ENCODE peak calls at places on chromosomes 12 and 14, in four cellular contexts. One of them, this sample, is unnamed.

GRCh38 chr14:101876539-101876938 is 87.8 kb upstream of the DYNC1H1 start:
- DNase-seq in AG04449: no peak
- DNase-seq in HCT116: no peak
- DNase-seq in dorsolateral prefrontal cortex: no peak
- DNase-seq in this sample: no peak

GRCh38 chr12:107131832-107132616 is 38.7 kb upstream of the CRY1 start:
- DNase-seq in dorsolateral prefrontal cortex: peak
- DNase-seq in HCT116: peak
- DNase-seq in AG04449: peak
- DNase-seq in this sample: peak

GRCh38 chr12:77049767-77050353 is 15.5 kb downstream of the E2F7 start:
- DNase-seq in AG04449: no peak
- DNase-seq in HCT116: peak
- DNase-seq in dorsolateral prefrontal cortex: no peak
- DNase-seq in this sample: no peak

GRCh38 chr12:104699489-104700194 is 242.9 kb downstream of the CHST11 start:
- DNase-seq in HCT116: no peak
- DNase-seq in dorsolateral prefrontal cortex: no peak
- DNase-seq in AG04449: no peak
- DNase-seq in this sample: no peak

GRCh38 chr14:24858052-24858451 is 191.9 kb downstream of the STXBP6 start:
- DNase-seq in HCT116: no peak
- DNase-seq in dorsolateral prefrontal cortex: no peak
- DNase-seq in AG04449: no peak
- DNase-seq in this sample: no peak

GRCh38 chr12:72313757-72314270 is 41.6 kb downstream of the TRHDE start:
- DNase-seq in HCT116: no peak
- DNase-seq in AG04449: no peak
- DNase-seq in dorsolateral prefrontal cortex: no peak
- DNase-seq in this sample: no peak

GRCh38 chr12:4736048-4736447 is 15.8 kb downstream of the GALNT8 start:
- DNase-seq in AG04449: no peak
- DNase-seq in dorsolateral prefrontal cortex: no peak
- DNase-seq in HCT116: no peak
- DNase-seq in this sample: no peak

GRCh38 chr14:83019744-83020414 is 1486.2 kb upstream of the SEL1L start:
- DNase-seq in AG04449: no peak
- DNase-seq in dorsolateral prefrontal cortex: no peak
- DNase-seq in HCT116: no peak
- DNase-seq in this sample: no peak

GRCh38 chr14:28603606-28604005 is 163.0 kb upstream of the FOXG1 start:
- DNase-seq in dorsolateral prefrontal cortex: no peak
- DNase-seq in AG04449: no peak
- DNase-seq in HCT116: no peak
- DNase-seq in this sample: no peak

GRCh38 chr12:31370645-31371620 is 45.0 kb upstream of the SINHCAF start:
- DNase-seq in AG04449: no peak
- DNase-seq in dorsolateral prefrontal cortex: no peak
- DNase-seq in HCT116: no peak
- DNase-seq in this sample: peak

GRCh38 chr12:124874188-124874587 is 10.5 kb upstream of the SCARB1 start:
- DNase-seq in AG04449: no peak
- DNase-seq in HCT116: no peak
- DNase-seq in dorsolateral prefrontal cortex: no peak
- DNase-seq in this sample: no peak

GRCh38 chr14:24734917-24735500 is 101.0 kb upstream of the GZMB start:
- DNase-seq in AG04449: no peak
- DNase-seq in HCT116: peak
- DNase-seq in dorsolateral prefrontal cortex: peak
- DNase-seq in this sample: peak

GRCh38 chr14:99389171-99389826 is 91.4 kb downstream of the SETD3 start:
- DNase-seq in AG04449: no peak
- DNase-seq in HCT116: peak
- DNase-seq in dorsolateral prefrontal cortex: peak
- DNase-seq in this sample: no peak

GRCh38 chr14:76977793-76978730 is 50.4 kb downstream of the IRF2BPL start:
- DNase-seq in dorsolateral prefrontal cortex: no peak
- DNase-seq in HCT116: no peak
- DNase-seq in AG04449: peak
- DNase-seq in this sample: no peak

GRCh38 chr14:86639146-86639545 is 1109.2 kb downstream of the FLRT2 start:
- DNase-seq in dorsolateral prefrontal cortex: no peak
- DNase-seq in HCT116: no peak
- DNase-seq in AG04449: no peak
- DNase-seq in this sample: no peak

GRCh38 chr14:55117816-55118441 is 11.1 kb upstream of the LGALS3 start:
- DNase-seq in AG04449: no peak
- DNase-seq in dorsolateral prefrontal cortex: no peak
- DNase-seq in HCT116: no peak
- DNase-seq in this sample: no peak

GRCh38 chr12:29225834-29226233 is 76.8 kb downstream of the FAR2 start:
- DNase-seq in HCT116: no peak
- DNase-seq in AG04449: no peak
- DNase-seq in dorsolateral prefrontal cortex: no peak
- DNase-seq in this sample: no peak

GRCh38 chr12:22459872-22460490 is 84.4 kb downstream of the C2CD5 start:
- DNase-seq in HCT116: peak
- DNase-seq in AG04449: no peak
- DNase-seq in dorsolateral prefrontal cortex: no peak
- DNase-seq in this sample: no peak

GRCh38 chr12:2385529-2385928 is 332.7 kb downstream of the CACNA1C start:
- DNase-seq in dorsolateral prefrontal cortex: no peak
- DNase-seq in AG04449: no peak
- DNase-seq in HCT116: no peak
- DNase-seq in this sample: no peak

GRCh38 chr12:119115296-119115905 is 63.3 kb upstream of the HSPB8 start:
- DNase-seq in HCT116: peak
- DNase-seq in AG04449: no peak
- DNase-seq in dorsolateral prefrontal cortex: peak
- DNase-seq in this sample: peak

GRCh38 chr12:130280226-130280625 is 57.5 kb upstream of the PIWIL1 start:
- DNase-seq in dorsolateral prefrontal cortex: no peak
- DNase-seq in AG04449: no peak
- DNase-seq in HCT116: no peak
- DNase-seq in this sample: no peak

GRCh38 chr14:103107941-103108748 is 13.6 kb downstream of the EXOC3L4 start:
- DNase-seq in AG04449: no peak
- DNase-seq in dorsolateral prefrontal cortex: no peak
- DNase-seq in HCT116: no peak
- DNase-seq in this sample: no peak

GRCh38 chr14:69716483-69717187 is 50.3 kb upstream of the SRSF5 start:
- DNase-seq in HCT116: no peak
- DNase-seq in AG04449: peak
- DNase-seq in dorsolateral prefrontal cortex: no peak
- DNase-seq in this sample: peak

GRCh38 chr14:20836668-20837338 is 34.2 kb upstream of the RNASE1 start:
- DNase-seq in dorsolateral prefrontal cortex: no peak
- DNase-seq in AG04449: no peak
- DNase-seq in HCT116: peak
- DNase-seq in this sample: no peak

GRCh38 chr12:122152754-122153153 is 21.3 kb downstream of the IL31 start:
- DNase-seq in AG04449: no peak
- DNase-seq in dorsolateral prefrontal cortex: no peak
- DNase-seq in HCT116: no peak
- DNase-seq in this sample: no peak

GRCh38 chr14:20418501-20418909 is 5.2 kb upstream of the TEP1 start:
- DNase-seq in HCT116: no peak
- DNase-seq in AG04449: no peak
- DNase-seq in dorsolateral prefrontal cortex: no peak
- DNase-seq in this sample: no peak

GRCh38 chr12:129394416-129394815 is 509.4 kb downstream of the TMEM132D start:
- DNase-seq in AG04449: no peak
- DNase-seq in HCT116: no peak
- DNase-seq in dorsolateral prefrontal cortex: no peak
- DNase-seq in this sample: no peak

GRCh38 chr12:14243941-14244340 is 121.5 kb upstream of the ATF7IP start:
- DNase-seq in HCT116: no peak
- DNase-seq in dorsolateral prefrontal cortex: no peak
- DNase-seq in AG04449: no peak
- DNase-seq in this sample: no peak

GRCh38 chr12:125143491-125143890 is 78.3 kb downstream of the AACS start:
- DNase-seq in HCT116: no peak
- DNase-seq in AG04449: no peak
- DNase-seq in dorsolateral prefrontal cortex: no peak
- DNase-seq in this sample: no peak

GRCh38 chr12:117204146-117204545 is 13.9 kb upstream of the FBXO21 start:
- DNase-seq in HCT116: no peak
- DNase-seq in AG04449: no peak
- DNase-seq in dorsolateral prefrontal cortex: no peak
- DNase-seq in this sample: no peak

GRCh38 chr14:26394114-26394855 is 203.5 kb downstream of the NOVA1 start:
- DNase-seq in HCT116: no peak
- DNase-seq in dorsolateral prefrontal cortex: peak
- DNase-seq in AG04449: no peak
- DNase-seq in this sample: no peak

GRCh38 chr12:25495336-25496097 is 57.6 kb downstream of the LMNTD1 start:
- DNase-seq in HCT116: no peak
- DNase-seq in dorsolateral prefrontal cortex: no peak
- DNase-seq in AG04449: peak
- DNase-seq in this sample: peak

GRCh38 chr12:29228474-29229157 is 79.5 kb downstream of the FAR2 start:
- DNase-seq in HCT116: no peak
- DNase-seq in dorsolateral prefrontal cortex: no peak
- DNase-seq in AG04449: no peak
- DNase-seq in this sample: no peak

GRCh38 chr12:69703146-69703642 is 4.1 kb upstream of the BEST3 start:
- DNase-seq in AG04449: no peak
- DNase-seq in HCT116: no peak
- DNase-seq in dorsolateral prefrontal cortex: no peak
- DNase-seq in this sample: no peak

GRCh38 chr12:69698769-69699540 is at the start of gene BEST3:
- DNase-seq in HCT116: no peak
- DNase-seq in dorsolateral prefrontal cortex: peak
- DNase-seq in AG04449: no peak
- DNase-seq in this sample: no peak

GRCh38 chr12:69701821-69702220 is 2.7 kb upstream of the BEST3 start:
- DNase-seq in AG04449: no peak
- DNase-seq in dorsolateral prefrontal cortex: no peak
- DNase-seq in HCT116: no peak
- DNase-seq in this sample: no peak

GRCh38 chr12:69694123-69694522 is 5.0 kb downstream of the BEST3 start:
- DNase-seq in AG04449: no peak
- DNase-seq in HCT116: no peak
- DNase-seq in dorsolateral prefrontal cortex: peak
- DNase-seq in this sample: no peak

DNA sequence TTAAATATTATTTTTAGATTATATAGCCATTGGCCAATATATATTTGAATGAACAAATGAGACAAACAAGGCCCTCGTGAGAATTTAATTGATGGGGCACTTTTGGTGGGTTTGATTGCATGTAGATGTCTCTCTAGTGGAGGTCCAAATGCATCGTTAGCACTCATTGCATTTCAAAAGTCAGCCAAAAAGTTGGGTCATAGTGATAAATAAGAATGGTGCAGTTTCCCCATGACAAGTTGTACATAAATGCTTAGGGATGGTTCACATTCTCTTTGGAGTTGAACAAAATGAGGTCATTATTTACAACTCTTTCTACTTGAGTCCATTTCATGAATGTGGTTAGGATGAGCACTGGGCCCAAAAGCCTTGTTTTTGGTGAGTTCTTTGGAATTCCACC is 1.0 kb downstream of the BEST3 start:
- DNase-seq in dorsolateral prefrontal cortex: no peak
- DNase-seq in AG04449: no peak
- DNase-seq in HCT116: no peak
- DNase-seq in this sample: no peak
- H3K4me3 ChIP-seq in dorsolateral prefrontal cortex: no peak
- H3K4me3 ChIP-seq in AG04449: no peak
- H3K4me3 ChIP-seq in HCT116: no peak
- H3K4me3 ChIP-seq in this sample: no peak

GRCh38 chr12:6938353-6939186 is 5.0 kb upstream of the RNU7-1 start:
- DNase-seq in dorsolateral prefrontal cortex: no peak
- DNase-seq in AG04449: no peak
- DNase-seq in HCT116: no peak
- DNase-seq in this sample: no peak
- H3K4me3 ChIP-seq in dorsolateral prefrontal cortex: peak
- H3K4me3 ChIP-seq in AG04449: peak
- H3K4me3 ChIP-seq in HCT116: peak
- H3K4me3 ChIP-seq in this sample: peak

DNA sequence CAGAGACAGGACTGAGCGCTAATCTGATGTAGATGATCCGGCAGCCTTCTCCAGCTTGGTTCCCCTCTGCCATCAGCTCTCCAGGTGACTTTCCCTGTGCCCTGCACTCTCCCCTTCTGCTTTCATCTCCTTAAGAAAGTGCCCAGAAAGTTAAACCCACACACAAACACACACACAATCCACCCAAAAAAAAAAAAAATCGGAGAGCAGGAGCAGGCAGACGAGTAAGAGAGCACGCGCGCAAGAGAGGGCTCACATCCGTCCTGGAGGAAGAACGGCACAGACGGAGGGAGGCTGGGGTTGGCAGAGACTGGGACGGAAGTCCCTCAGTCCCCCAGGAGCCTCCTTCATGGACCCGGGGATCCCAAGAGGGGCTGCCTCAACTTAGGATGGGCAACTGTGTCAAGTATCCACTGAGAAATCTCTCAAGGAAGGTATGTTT is 9.8 kb downstream of the CABP1 start:
- DNase-seq in dorsolateral prefrontal cortex: no peak
- DNase-seq in HCT116: no peak
- DNase-seq in AG04449: no peak
- DNase-seq in this sample: no peak
- H3K4me3 ChIP-seq in dorsolateral prefrontal cortex: peak
- H3K4me3 ChIP-seq in HCT116: no peak
- H3K4me3 ChIP-seq in AG04449: peak
- H3K4me3 ChIP-seq in this sample: no peak

GRCh38 chr12:12748051-12748450 is 30.9 kb downstream of the CDKN1B start:
- DNase-seq in dorsolateral prefrontal cortex: no peak
- DNase-seq in AG04449: no peak
- DNase-seq in HCT116: no peak
- DNase-seq in this sample: no peak

GRCh38 chr12:12744556-12745305 is 27.6 kb downstream of the CDKN1B start:
- DNase-seq in dorsolateral prefrontal cortex: no peak
- DNase-seq in AG04449: no peak
- DNase-seq in HCT116: no peak
- DNase-seq in this sample: no peak

GRCh38 chr12:12745576-12746211 is 28.5 kb downstream of the CDKN1B start:
- DNase-seq in AG04449: no peak
- DNase-seq in dorsolateral prefrontal cortex: peak
- DNase-seq in HCT116: no peak
- DNase-seq in this sample: no peak

GRCh38 chr12:12747281-12747680 is 30.1 kb downstream of the CDKN1B start:
- DNase-seq in dorsolateral prefrontal cortex: no peak
- DNase-seq in HCT116: no peak
- DNase-seq in AG04449: no peak
- DNase-seq in this sample: no peak

DNA sequence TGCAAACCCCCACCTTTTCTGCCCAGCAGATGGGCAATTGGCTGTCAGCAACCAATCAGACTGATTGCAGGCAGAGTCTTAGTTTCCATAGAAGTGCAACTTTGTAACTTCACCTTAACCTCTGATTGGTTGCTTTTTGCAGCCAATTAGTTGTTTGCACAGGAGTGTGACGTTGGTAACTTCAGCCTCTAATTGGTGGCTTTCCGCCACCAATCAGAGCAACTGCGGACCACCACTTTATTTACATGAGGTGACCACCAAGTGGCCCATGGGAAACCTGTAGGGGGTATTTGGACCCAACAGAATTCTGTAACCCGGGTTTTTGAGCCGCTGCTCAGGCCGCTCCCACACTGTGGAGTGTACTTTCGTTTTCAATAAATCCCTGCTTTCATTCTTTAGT is 32.3 kb downstream of the CDKN1B start:
- DNase-seq in dorsolateral prefrontal cortex: no peak
- DNase-seq in HCT116: no peak
- DNase-seq in AG04449: no peak
- DNase-seq in this sample: no peak
- H3K4me3 ChIP-seq in dorsolateral prefrontal cortex: peak
- H3K4me3 ChIP-seq in HCT116: no peak
- H3K4me3 ChIP-seq in AG04449: no peak
- H3K4me3 ChIP-seq in this sample: no peak

This sample was measured in epithelial cell of proximal tubule.